ENCODE peak calls at places on chromosomes 7 and 10, in nine cellular contexts. L is colonic mucosa, Z is pancreas, E is left lung, H is MG63, A is left ventricle myocardium inferior, B is IMR-90, U is HCT116, P is osteoblast. W is an unnamed sample.

GRCh38 chr7:140639366-140640053 is 1.1 kb downstream of the DENND2A start:
- DNase-seq in A (no peak), P (peak; percentile 87), E (no peak), L (no peak), Z (no peak), U (no peak), H (peak; percentile 39), B (peak; percentile 90), W (peak; percentile 95)

GRCh38 chr10:13633689-13634088 is 46.9 kb downstream of the PRPF18 start:
- DNase-seq in H (no peak), E (no peak), L (peak; percentile 23), U (no peak), Z (no peak), P (peak; percentile 79), A (peak; percentile 78), B (peak; percentile 69), W (no peak)

GRCh38 chr7:41816111-41816510 is 113.2 kb upstream of the INHBA start:
- DNase-seq in E (no peak), L (no peak), A (no peak), Z (no peak), B (no peak), H (no peak), P (no peak), U (no peak), W (no peak)

GRCh38 chr10:12279281-12279680 is 70.1 kb upstream of the CAMK1D start:
- DNase-seq in A (no peak), U (no peak), L (no peak), P (peak; percentile 44), H (no peak), B (peak; percentile 60), Z (no peak), E (peak; percentile 37), W (no peak)

GRCh38 chr7:156156734-156157408 is 344.6 kb upstream of the SHH start:
- DNase-seq in A (no peak), L (no peak), E (no peak), H (peak; percentile 63), P (peak; percentile 77), Z (no peak), B (no peak), U (peak; percentile 54), W (peak; percentile 13)

GRCh38 chr10:88743999-88744398 is 15.8 kb upstream of the LIPN start:
- DNase-seq in Z (no peak), E (no peak), P (no peak), U (no peak), B (no peak), L (peak; percentile 28), H (no peak), A (no peak), W (no peak)

GRCh38 chr10:124166431-124167125 is 73.2 kb upstream of the CHST15 start:
- DNase-seq in P (no peak), E (no peak), H (no peak), A (no peak), L (no peak), Z (no peak), U (no peak), B (no peak), W (no peak)

GRCh38 chr7:101973130-101973529 is 155.7 kb downstream of the CUX1 start:
- DNase-seq in Z (no peak), B (no peak), E (no peak), P (no peak), A (no peak), H (no peak), U (no peak), L (no peak), W (no peak)

GRCh38 chr10:93437000-93437945 is 44.9 kb downstream of the MYOF start:
- DNase-seq in P (peak; percentile 72), E (peak; percentile 89), H (peak; percentile 94), U (peak; percentile 86), L (no peak), A (peak; percentile 69), Z (no peak), B (peak; percentile 99), W (peak; percentile 97)

GRCh38 chr7:41003031-41003925 is 699.6 kb downstream of the INHBA start:
- DNase-seq in E (no peak), U (peak; percentile 54), H (no peak), P (peak; percentile 49), A (peak; percentile 30), L (peak; percentile 47), Z (no peak), B (peak; percentile 40), W (no peak)

GRCh38 chr7:82678259-82678658 is 234.7 kb upstream of the CACNA2D1 start:
- DNase-seq in B (no peak), U (no peak), H (no peak), L (no peak), A (no peak), E (no peak), Z (no peak), P (no peak), W (no peak)

GRCh38 chr10:28991738-28992270 is 297.1 kb upstream of the LYZL1 start:
- DNase-seq in E (peak; percentile 40), Z (no peak), B (peak; percentile 53), P (no peak), H (peak; percentile 28), A (peak; percentile 24), U (peak; percentile 68), L (peak; percentile 55), W (peak; percentile 60)

GRCh38 chr10:56370217-56371113 is 9.4 kb upstream of the ZWINT start:
- DNase-seq in L (no peak), A (no peak), H (no peak), Z (no peak), B (no peak), E (no peak), U (peak; percentile 21), P (no peak), W (no peak)

GRCh38 chr7:94338921-94339371 is 55.7 kb upstream of the COL1A2 start:
- DNase-seq in Z (no peak), P (peak; percentile 68), U (no peak), A (no peak), E (no peak), H (no peak), L (no peak), B (peak; percentile 83), W (no peak)

GRCh38 chr7:143120696-143121405 is 11.0 kb upstream of the PIP start:
- DNase-seq in E (no peak), A (no peak), B (no peak), P (no peak), Z (no peak), U (no peak), L (no peak), H (no peak), W (peak; percentile 48)

DNA sequence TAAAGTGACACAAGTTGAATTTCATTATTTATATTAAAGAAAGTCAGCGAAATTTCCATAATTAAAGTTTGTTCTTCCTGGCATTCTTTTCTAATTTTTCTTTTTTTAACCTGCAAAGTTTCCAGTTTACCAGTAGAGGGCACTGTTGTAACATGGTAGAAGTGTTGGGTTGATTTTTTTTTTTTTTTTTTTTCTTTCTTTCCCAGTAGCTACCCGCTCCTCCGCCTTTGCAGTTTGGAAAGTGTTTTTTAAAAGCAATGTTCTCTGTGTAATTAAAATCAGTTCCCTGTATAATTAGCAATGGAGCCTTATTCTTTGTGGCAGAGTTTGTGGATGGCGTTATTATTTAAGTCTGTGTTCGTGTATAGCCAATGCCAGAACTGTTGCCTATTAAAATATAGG is 53.7 kb downstream of the TAF3 start:
- DNase-seq in H (no peak), Z (no peak), L (no peak), P (no peak), U (peak; percentile 0), B (peak; percentile 11), A (no peak), E (no peak), W (no peak)
- H3K4me3 ChIP-seq in H (peak overlapping the region; percentile 31), Z (peak overlapping the region; percentile 15), L (no peak overlapping the region), P (peak overlapping the region; percentile 69), U (no peak overlapping the region), B (peak overlapping the region; percentile 34), A (peak overlapping the region; percentile 54), E (no peak overlapping the region), W (no peak overlapping the region)

GRCh38 chr7:80676404-80676803 is 38.0 kb downstream of the CD36 start:
- DNase-seq in B (no peak), U (no peak), H (no peak), P (no peak), E (no peak), L (no peak), Z (no peak), A (no peak), W (no peak)
- H3K36me3 ChIP-seq in B (no peaks in the 10 kb centered on the region), U (no peaks in the 10 kb centered on the region), H (no peaks in the 10 kb centered on the region), P (no peaks in the 10 kb centered on the region), E (no peaks in the 10 kb centered on the region), L (no peaks in the 10 kb centered on the region), Z (no peaks in the 10 kb centered on the region), A (peaks cover 63% of the 10 kb centered on the region), W (no peaks in the 10 kb centered on the region)

DNA sequence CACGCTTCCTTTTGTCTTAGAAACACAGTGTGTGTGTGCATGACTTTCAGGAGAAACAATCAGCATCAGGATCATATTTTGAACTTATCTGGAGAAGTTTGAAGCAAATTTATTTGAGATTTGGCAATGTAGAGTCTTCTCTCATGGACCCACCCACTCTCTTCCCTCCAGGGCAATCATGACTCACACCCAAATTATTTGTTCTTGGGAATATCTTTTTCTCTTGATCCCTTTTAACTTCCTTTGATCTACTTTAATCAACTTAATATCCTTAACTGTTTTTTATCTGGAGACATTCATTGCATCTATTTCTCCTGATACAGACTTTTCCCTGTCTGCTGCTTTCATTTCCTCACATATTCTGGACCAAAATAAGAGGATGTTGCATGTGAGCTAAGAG is 1174.3 kb downstream of the GATA3 start:
- DNase-seq in H (peak; percentile 35), U (no peak), E (no peak), B (peak; percentile 2), L (no peak), A (no peak), P (no peak), Z (no peak), W (no peak)
- H3K9me3 ChIP-seq in H (no peaks in the 10 kb centered on the region), U (no peaks in the 10 kb centered on the region), E (no peaks in the 10 kb centered on the region), B (peaks cover 2% of the 10 kb centered on the region), L (no peaks in the 10 kb centered on the region), A (no peaks in the 10 kb centered on the region), P (no peaks in the 10 kb centered on the region), Z (no peaks in the 10 kb centered on the region), W (no peaks in the 10 kb centered on the region)

GRCh38 chr10:80176526-80176925 is 28.8 kb downstream of the ANXA11 start:
- DNase-seq in U (no peak), B (no peak), H (no peak), A (no peak), Z (no peak), P (no peak), E (no peak), L (no peak), W (no peak)

GRCh38 chr10:80177781-80178636 is 27.3 kb downstream of the ANXA11 start:
- DNase-seq in P (no peak), H (no peak), U (no peak), L (no peak), B (peak; percentile 54), E (no peak), Z (no peak), A (no peak), W (no peak)

GRCh38 chr10:80172896-80173295 is 32.4 kb downstream of the ANXA11 start:
- DNase-seq in P (no peak), U (no peak), E (no peak), A (no peak), B (no peak), L (peak; percentile 76), H (no peak), Z (no peak), W (no peak)

GRCh38 chr10:80173441-80173840 is 31.9 kb downstream of the ANXA11 start:
- DNase-seq in P (no peak), B (no peak), Z (no peak), L (no peak), A (no peak), H (no peak), E (no peak), U (no peak), W (no peak)

GRCh38 chr10:80174641-80175395 is 30.5 kb downstream of the ANXA11 start:
- DNase-seq in Z (no peak), H (no peak), P (no peak), A (no peak), E (no peak), U (no peak), L (no peak), B (no peak), W (no peak)
- H3K4me3 ChIP-seq in Z (no peak overlapping the region), H (no peak overlapping the region), P (no peak overlapping the region), A (no peak overlapping the region), E (no peak overlapping the region), U (no peak overlapping the region), L (no peak overlapping the region), B (no peak overlapping the region), W (no peak overlapping the region)

W was measured in SJSA1.